ENCODE peak calls at places on chromosomes 13 and 19, in six cellular contexts. One of them, this sample, is unnamed.
A peak's percentile ranks its signal among the peaks of the same experiment; 100 is the strongest.

GRCh38 chr13:20425819-20426219 is 99.8 kb downstream of the CRYL1 start:
- DNase-seq in endodermal cell: no peak
- DNase-seq in breast epithelium: no peak
- DNase-seq in GM06990: no peak
- DNase-seq in suprapubic skin: peak; percentile 76
- DNase-seq in neural progenitor cell: no peak
- DNase-seq in this sample: no peak

GRCh38 chr13:60032836-60033235 is 130.9 kb downstream of the DIAPH3 start:
- DNase-seq in endodermal cell: no peak
- DNase-seq in breast epithelium: no peak
- DNase-seq in GM06990: no peak
- DNase-seq in suprapubic skin: no peak
- DNase-seq in neural progenitor cell: no peak
- DNase-seq in this sample: no peak

GRCh38 chr19:47790398-47790814 is 11.9 kb downstream of the SELENOW start:
- DNase-seq in endodermal cell: peak; percentile 100
- DNase-seq in breast epithelium: peak; percentile 78
- DNase-seq in GM06990: peak; percentile 56
- DNase-seq in suprapubic skin: peak; percentile 93
- DNase-seq in neural progenitor cell: peak; percentile 96
- DNase-seq in this sample: no peak

GRCh38 chr19:13100031-13100588 is 2.5 kb downstream of the LYL1 start:
- DNase-seq in endodermal cell: no peak
- DNase-seq in breast epithelium: no peak
- DNase-seq in GM06990: peak; percentile 85
- DNase-seq in suprapubic skin: no peak
- DNase-seq in neural progenitor cell: no peak
- DNase-seq in this sample: no peak

GRCh38 chr19:7679771-7680605 is 645 bp upstream of the TRAPPC5 start:
- DNase-seq in endodermal cell: no peak
- DNase-seq in breast epithelium: no peak
- DNase-seq in GM06990: no peak
- DNase-seq in suprapubic skin: no peak
- DNase-seq in neural progenitor cell: no peak
- DNase-seq in this sample: no peak

GRCh38 chr13:75226092-75226491 is 255.9 kb downstream of the TBC1D4 start:
- DNase-seq in endodermal cell: peak; percentile 83
- DNase-seq in breast epithelium: no peak
- DNase-seq in GM06990: no peak
- DNase-seq in suprapubic skin: no peak
- DNase-seq in neural progenitor cell: no peak
- DNase-seq in this sample: no peak

GRCh38 chr13:32538234-32538620 is 368 bp downstream of the N4BP2L2 start:
- DNase-seq in endodermal cell: no peak
- DNase-seq in breast epithelium: peak; percentile 53
- DNase-seq in GM06990: peak; percentile 79
- DNase-seq in suprapubic skin: no peak
- DNase-seq in neural progenitor cell: peak; percentile 66
- DNase-seq in this sample: peak; percentile 19

GRCh38 chr13:51856998-51857397 is 4.8 kb upstream of the CCDC70 start:
- DNase-seq in endodermal cell: no peak
- DNase-seq in breast epithelium: no peak
- DNase-seq in GM06990: no peak
- DNase-seq in suprapubic skin: no peak
- DNase-seq in neural progenitor cell: no peak
- DNase-seq in this sample: no peak

GRCh38 chr19:40687525-40688016 is 2.9 kb downstream of the NUMBL start:
- DNase-seq in endodermal cell: no peak
- DNase-seq in breast epithelium: no peak
- DNase-seq in GM06990: peak; percentile 45
- DNase-seq in suprapubic skin: peak; percentile 96
- DNase-seq in neural progenitor cell: no peak
- DNase-seq in this sample: no peak

GRCh38 chr13:36131215-36131930 is at the start of gene DCLK1:
- DNase-seq in endodermal cell: peak; percentile 89
- DNase-seq in breast epithelium: no peak
- DNase-seq in GM06990: no peak
- DNase-seq in suprapubic skin: peak; percentile 85
- DNase-seq in neural progenitor cell: peak; percentile 85
- DNase-seq in this sample: no peak

GRCh38 chr13:40096357-40096911 is 441.0 kb downstream of the COG6 start:
- DNase-seq in endodermal cell: no peak
- DNase-seq in breast epithelium: no peak
- DNase-seq in GM06990: no peak
- DNase-seq in suprapubic skin: no peak
- DNase-seq in neural progenitor cell: peak; percentile 26
- DNase-seq in this sample: no peak

GRCh38 chr19:35756373-35757230 is at the start of gene HSPB6:
- DNase-seq in endodermal cell: peak; percentile 76
- DNase-seq in breast epithelium: no peak
- DNase-seq in GM06990: no peak
- DNase-seq in suprapubic skin: no peak
- DNase-seq in neural progenitor cell: peak; percentile 49
- DNase-seq in this sample: no peak

GRCh38 chr19:44303976-44304568 is 753 bp downstream of the ZNF235 start:
- DNase-seq in endodermal cell: peak; percentile 48
- DNase-seq in breast epithelium: no peak
- DNase-seq in GM06990: no peak
- DNase-seq in suprapubic skin: no peak
- DNase-seq in neural progenitor cell: peak; percentile 60
- DNase-seq in this sample: no peak

GRCh38 chr19:30549151-30549550 is 177.0 kb downstream of the ZNF536 start:
- DNase-seq in endodermal cell: no peak
- DNase-seq in breast epithelium: no peak
- DNase-seq in GM06990: no peak
- DNase-seq in suprapubic skin: no peak
- DNase-seq in neural progenitor cell: no peak
- DNase-seq in this sample: no peak

GRCh38 chr19:35318679-35319448 is 10.1 kb upstream of the CD22 start:
- DNase-seq in endodermal cell: no peak
- DNase-seq in breast epithelium: peak; percentile 83
- DNase-seq in GM06990: no peak
- DNase-seq in suprapubic skin: no peak
- DNase-seq in neural progenitor cell: no peak
- DNase-seq in this sample: peak; percentile 56

GRCh38 chr13:43298799-43299198 is 275.4 kb downstream of the DNAJC15 start:
- DNase-seq in endodermal cell: no peak
- DNase-seq in breast epithelium: no peak
- DNase-seq in GM06990: no peak
- DNase-seq in suprapubic skin: no peak
- DNase-seq in neural progenitor cell: no peak
- DNase-seq in this sample: no peak

GRCh38 chr13:43544011-43544410 is 242.8 kb downstream of the ENOX1 start:
- DNase-seq in endodermal cell: no peak
- DNase-seq in breast epithelium: no peak
- DNase-seq in GM06990: no peak
- DNase-seq in suprapubic skin: no peak
- DNase-seq in neural progenitor cell: no peak
- DNase-seq in this sample: no peak

GRCh38 chr13:112688560-112689497 is 1.0 kb upstream of the ATP11A start:
- DNase-seq in endodermal cell: peak; percentile 82
- DNase-seq in breast epithelium: no peak
- DNase-seq in GM06990: no peak
- DNase-seq in suprapubic skin: no peak
- DNase-seq in neural progenitor cell: peak; percentile 58
- DNase-seq in this sample: no peak

GRCh38 chr13:96935971-96936370 is 58.3 kb downstream of the OXGR1 start:
- DNase-seq in endodermal cell: no peak
- DNase-seq in breast epithelium: no peak
- DNase-seq in GM06990: no peak
- DNase-seq in suprapubic skin: no peak
- DNase-seq in neural progenitor cell: no peak
- DNase-seq in this sample: no peak

GRCh38 chr13:99003851-99004471 is 26.1 kb upstream of the DOCK9 start:
- DNase-seq in endodermal cell: no peak
- DNase-seq in breast epithelium: no peak
- DNase-seq in GM06990: no peak
- DNase-seq in suprapubic skin: no peak
- DNase-seq in neural progenitor cell: no peak
- DNase-seq in this sample: no peak

GRCh38 chr13:46087481-46087880 is 17.4 kb downstream of the CPB2 start:
- DNase-seq in endodermal cell: no peak
- DNase-seq in breast epithelium: no peak
- DNase-seq in GM06990: no peak
- DNase-seq in suprapubic skin: no peak
- DNase-seq in neural progenitor cell: no peak
- DNase-seq in this sample: no peak

GRCh38 chr13:39675904-39676303 is 20.4 kb downstream of the COG6 start:
- DNase-seq in endodermal cell: no peak
- DNase-seq in breast epithelium: no peak
- DNase-seq in GM06990: no peak
- DNase-seq in suprapubic skin: no peak
- DNase-seq in neural progenitor cell: no peak
- DNase-seq in this sample: no peak

GRCh38 chr19:11410682-11411081 is 8.4 kb downstream of the RGL3 start:
- DNase-seq in endodermal cell: no peak
- DNase-seq in breast epithelium: no peak
- DNase-seq in GM06990: no peak
- DNase-seq in suprapubic skin: no peak
- DNase-seq in neural progenitor cell: no peak
- DNase-seq in this sample: peak; percentile 44

DNA sequence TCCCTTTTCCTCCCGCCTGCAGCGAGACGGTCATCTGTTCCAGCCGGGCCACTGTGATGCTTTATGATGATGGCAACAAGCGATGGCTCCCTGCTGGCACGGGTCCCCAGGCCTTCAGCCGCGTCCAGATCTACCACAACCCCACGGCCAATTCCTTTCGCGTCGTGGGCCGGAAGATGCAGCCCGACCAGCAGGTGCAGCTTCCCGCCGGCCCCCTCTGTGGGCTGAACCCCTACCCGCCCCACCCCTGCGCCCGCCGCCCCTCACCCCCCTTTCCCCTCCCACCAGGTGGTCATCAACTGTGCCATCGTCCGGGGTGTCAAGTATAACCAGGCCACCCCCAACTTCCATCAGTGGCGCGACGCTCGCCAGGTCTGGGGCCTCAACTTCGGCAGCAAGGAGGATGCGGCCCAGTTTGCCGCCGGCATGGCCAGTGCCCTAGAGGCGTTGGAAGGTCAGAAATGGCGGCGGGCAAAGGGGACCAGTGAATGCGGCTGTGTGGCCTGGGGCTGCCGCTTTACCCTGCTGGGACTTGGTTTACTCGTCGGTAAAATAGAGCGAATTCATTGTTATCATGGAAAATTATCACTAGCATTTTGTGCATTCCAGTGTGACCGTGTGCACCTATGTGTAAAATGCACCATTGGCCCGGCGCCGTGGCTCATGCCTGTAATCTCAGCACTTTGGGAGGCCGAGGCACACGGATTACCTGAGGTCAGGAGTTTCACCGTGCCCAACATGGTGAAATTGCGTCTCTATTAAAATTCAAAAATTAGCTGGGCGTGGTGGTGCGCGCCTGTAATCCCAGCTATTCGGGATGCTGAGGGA is 10.6 kb downstream of the VASP start:
- DNase-seq in endodermal cell: no peak
- DNase-seq in breast epithelium: no peak
- DNase-seq in GM06990: no peak
- DNase-seq in suprapubic skin: no peak
- DNase-seq in neural progenitor cell: no peak
- DNase-seq in this sample: no peak
- H3K36me3 ChIP-seq in endodermal cell: peaks cover 77% of the 10 kb centered on the region
- H3K36me3 ChIP-seq in breast epithelium: no peaks in the 10 kb centered on the region
- H3K36me3 ChIP-seq in GM06990: peaks cover 23% of the 10 kb centered on the region
- H3K36me3 ChIP-seq in suprapubic skin: peaks cover 48% of the 10 kb centered on the region
- H3K36me3 ChIP-seq in neural progenitor cell: no peaks in the 10 kb centered on the region
- H3K36me3 ChIP-seq in this sample: peaks cover 4% of the 10 kb centered on the region

GRCh38 chr19:3042545-3043267 is 13.6 kb upstream of the TLE2 start:
- DNase-seq in endodermal cell: no peak
- DNase-seq in breast epithelium: no peak
- DNase-seq in GM06990: no peak
- DNase-seq in suprapubic skin: no peak
- DNase-seq in neural progenitor cell: no peak
- DNase-seq in this sample: no peak
- H3K4me3 ChIP-seq in endodermal cell: no peak overlapping the region
- H3K4me3 ChIP-seq in breast epithelium: no peak overlapping the region
- H3K4me3 ChIP-seq in GM06990: no peak overlapping the region
- H3K4me3 ChIP-seq in suprapubic skin: no peak overlapping the region
- H3K4me3 ChIP-seq in neural progenitor cell: peak overlapping the region; percentile 31
- H3K4me3 ChIP-seq in this sample: no peak overlapping the region

DNA sequence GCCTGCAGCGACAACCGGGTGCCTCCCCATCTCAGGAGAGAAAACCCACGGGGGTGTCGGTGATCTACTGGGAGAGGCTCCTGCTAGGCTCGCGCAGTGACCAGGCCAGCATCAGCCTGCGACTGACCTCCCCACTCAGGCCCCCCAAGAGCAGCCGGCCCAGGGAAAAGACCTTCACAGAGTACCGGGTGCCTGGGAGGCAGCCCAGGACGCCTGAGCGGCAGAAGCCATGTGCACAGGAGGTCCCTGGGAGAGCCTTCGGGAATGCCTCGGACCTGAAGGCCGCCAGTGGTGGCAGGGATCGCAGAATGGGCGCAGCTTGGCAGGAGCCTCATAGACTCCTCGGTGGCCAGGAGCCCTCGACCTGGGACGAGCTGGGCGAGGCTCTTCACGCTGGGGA is 3.9 kb downstream of the ZNF324B start:
- DNase-seq in endodermal cell: no peak
- DNase-seq in breast epithelium: no peak
- DNase-seq in GM06990: no peak
- DNase-seq in suprapubic skin: no peak
- DNase-seq in neural progenitor cell: no peak
- DNase-seq in this sample: no peak
- TF ChIP-seq CTCF in endodermal cell: no peak
- TF ChIP-seq CTCF in breast epithelium: no peak
- TF ChIP-seq CTCF in GM06990: no peak
- TF ChIP-seq CTCF in suprapubic skin: no peak
- TF ChIP-seq CTCF in neural progenitor cell: no peak
- TF ChIP-seq CTCF in this sample: no peak

GRCh38 chr13:23558675-23559536 is 11.3 kb upstream of the TNFRSF19 start:
- DNase-seq in endodermal cell: no peak
- DNase-seq in breast epithelium: no peak
- DNase-seq in GM06990: peak; percentile 49
- DNase-seq in suprapubic skin: no peak
- DNase-seq in neural progenitor cell: no peak
- DNase-seq in this sample: no peak

GRCh38 chr13:23560571-23561089 is 9.6 kb upstream of the TNFRSF19 start:
- DNase-seq in endodermal cell: no peak
- DNase-seq in breast epithelium: no peak
- DNase-seq in GM06990: peak; percentile 53
- DNase-seq in suprapubic skin: no peak
- DNase-seq in neural progenitor cell: no peak
- DNase-seq in this sample: no peak

GRCh38 chr13:23561261-23561660 is 9.0 kb upstream of the TNFRSF19 start:
- DNase-seq in endodermal cell: no peak
- DNase-seq in breast epithelium: no peak
- DNase-seq in GM06990: peak; percentile 66
- DNase-seq in suprapubic skin: no peak
- DNase-seq in neural progenitor cell: no peak
- DNase-seq in this sample: no peak

GRCh38 chr13:23567792-23568480 is 2.3 kb upstream of the TNFRSF19 start:
- DNase-seq in endodermal cell: peak; percentile 56
- DNase-seq in breast epithelium: no peak
- DNase-seq in GM06990: no peak
- DNase-seq in suprapubic skin: no peak
- DNase-seq in neural progenitor cell: peak; percentile 90
- DNase-seq in this sample: no peak

DNA sequence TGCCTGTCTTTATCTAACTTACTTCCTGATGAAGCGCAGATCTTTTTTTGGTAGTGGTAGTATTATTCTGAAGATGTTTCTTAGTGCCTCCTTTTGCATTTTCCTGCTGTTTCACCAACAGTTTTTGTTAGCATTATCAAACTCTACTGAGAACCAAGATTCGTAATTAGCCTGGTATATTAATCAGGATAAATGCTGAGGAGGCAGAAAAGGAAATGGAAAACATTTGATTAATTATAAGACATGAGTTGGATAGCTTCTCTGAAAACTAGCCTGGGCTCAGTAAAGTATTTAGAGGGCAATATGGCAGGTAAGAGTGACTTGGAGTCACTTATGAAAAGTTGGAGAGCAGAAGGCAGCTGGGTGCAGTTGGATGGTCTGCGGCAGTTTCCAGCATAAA is 7.1 kb upstream of the TNFRSF19 start:
- DNase-seq in endodermal cell: no peak
- DNase-seq in breast epithelium: no peak
- DNase-seq in GM06990: no peak
- DNase-seq in suprapubic skin: no peak
- DNase-seq in neural progenitor cell: no peak
- DNase-seq in this sample: no peak
- H3K36me3 ChIP-seq in endodermal cell: no peaks in the 10 kb centered on the region
- H3K36me3 ChIP-seq in breast epithelium: no peaks in the 10 kb centered on the region
- H3K36me3 ChIP-seq in GM06990: no peaks in the 10 kb centered on the region
- H3K36me3 ChIP-seq in suprapubic skin: no peaks in the 10 kb centered on the region
- H3K36me3 ChIP-seq in neural progenitor cell: no peaks in the 10 kb centered on the region
- H3K36me3 ChIP-seq in this sample: no peaks in the 10 kb centered on the region

This sample was measured in kidney epithelial cell.